ENCODE peak calls at places on chromosome 22, in seven cellular contexts. H is GM12878, Q is Caco-2, U is kidney, O is AG09309, W is IMR-90, S is left ventricle myocardium inferior. K is an unnamed sample.

GRCh38 chr22:46074771-46075551 is 75.4 kb upstream of the PPARA start:
- DNase-seq in W (no peak), Q (peak; percentile 21), U (peak; percentile 76), S (peak; percentile 20), H (no peak), O (no peak), K (no peak)

GRCh38 chr22:20807315-20807752 is 33.4 kb downstream of the SERPIND1 start:
- DNase-seq in U (no peak), H (no peak), O (peak; percentile 87), W (peak; percentile 98), Q (no peak), S (no peak), K (peak; percentile 80)

GRCh38 chr22:26610072-26610958 is 7.5 kb downstream of the CRYBB1 start:
- DNase-seq in W (peak; percentile 96), H (peak; percentile 93), Q (no peak), U (no peak), S (peak; percentile 24), O (peak; percentile 78), K (peak; percentile 25)

GRCh38 chr22:27129266-27129665 is 471.9 kb downstream of the MIAT start:
- DNase-seq in Q (no peak), H (no peak), W (peak; percentile 74), S (no peak), O (no peak), U (no peak), K (peak; percentile 98)

GRCh38 chr22:49999901-50000586 is 12.5 kb downstream of the IL17REL start:
- DNase-seq in O (no peak), W (no peak), S (no peak), U (peak; percentile 64), Q (no peak), H (no peak), K (no peak)

GRCh38 chr22:20979243-20979809 is 2.8 kb upstream of the LZTR1 start:
- DNase-seq in S (peak; percentile 53), Q (no peak), O (no peak), H (no peak), U (peak; percentile 91), W (peak; percentile 67), K (peak; percentile 83)

GRCh38 chr22:46123694-46124382 is 26.5 kb upstream of the PPARA start:
- DNase-seq in H (no peak), U (no peak), O (no peak), W (no peak), S (no peak), Q (no peak), K (no peak)

GRCh38 chr22:48737461-48738203 is 1090.0 kb downstream of the BRD1 start:
- DNase-seq in U (peak; percentile 48), O (no peak), Q (no peak), W (no peak), H (no peak), S (no peak), K (no peak)

GRCh38 chr22:45671783-45672563 is at the start of gene ATXN10:
- DNase-seq in H (no peak), Q (no peak), S (peak; percentile 69), U (peak; percentile 91), O (peak; percentile 27), W (peak; percentile 65), K (peak; percentile 55)

GRCh38 chr22:32325811-32326237 is 31.8 kb upstream of the RFPL3 start:
- DNase-seq in O (no peak), W (no peak), S (no peak), U (peak; percentile 27), H (no peak), Q (no peak), K (no peak)

GRCh38 chr22:24969588-24970301 is 17.2 kb downstream of the KIAA1671 start:
- DNase-seq in U (no peak), H (no peak), Q (no peak), O (no peak), W (no peak), S (peak; percentile 64), K (no peak)

GRCh38 chr22:32200752-32201151 is 4.1 kb downstream of the RFPL2 start:
- DNase-seq in W (no peak), O (no peak), U (no peak), H (no peak), Q (no peak), S (no peak), K (no peak)

GRCh38 chr22:18063311-18063710 is 14.5 kb upstream of the PEX26 start:
- DNase-seq in Q (no peak), S (no peak), O (no peak), U (no peak), W (no peak), H (no peak), K (no peak)

GRCh38 chr22:18064636-18065035 is 13.2 kb upstream of the PEX26 start:
- DNase-seq in W (no peak), Q (no peak), U (no peak), H (no peak), O (no peak), S (no peak), K (peak; percentile 81)

GRCh38 chr22:18067121-18067520 is 10.7 kb upstream of the PEX26 start:
- DNase-seq in O (no peak), H (no peak), S (no peak), W (no peak), U (no peak), Q (no peak), K (no peak)

GRCh38 chr22:18066181-18066859 is 11.5 kb upstream of the PEX26 start:
- DNase-seq in W (no peak), U (peak; percentile 41), S (no peak), O (no peak), Q (no peak), H (no peak), K (no peak)

DNA sequence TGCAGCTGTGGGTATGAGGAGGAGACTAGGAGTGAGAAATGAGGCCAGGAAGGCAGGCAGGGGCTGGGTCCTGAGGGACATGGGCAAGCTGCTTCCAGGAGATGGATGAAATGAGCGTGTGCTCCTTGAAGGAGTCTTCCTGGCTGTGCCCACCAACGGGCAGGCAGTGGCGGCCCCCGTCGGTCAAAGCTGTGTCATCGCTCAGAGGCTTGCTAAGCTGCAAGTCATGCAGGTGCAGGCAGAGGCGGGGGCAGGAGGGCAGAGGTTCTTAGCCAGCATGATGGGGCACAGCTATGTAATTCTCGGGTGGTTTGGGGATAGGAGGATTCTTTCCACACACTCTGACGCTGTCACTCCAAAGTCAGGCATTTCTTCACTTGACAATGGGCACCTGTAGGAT is 12.5 kb upstream of the PEX26 start:
- DNase-seq in U (no peak), Q (no peak), S (no peak), W (no peak), O (no peak), H (no peak), K (no peak)
- TF ChIP-seq CTCF in U (no peak), Q (no peak), S (no peak), W (no peak), O (no peak), H (no peak), K (no peak)

GRCh38 chr22:23403152-23403719 is 176.9 kb downstream of the IGLL1 start:
- DNase-seq in W (no peak), H (no peak), S (no peak), O (no peak), Q (peak; percentile 27), U (peak; percentile 60), K (no peak)
- H3K4me3 ChIP-seq in W (no peak overlapping the region), H (no peak overlapping the region), S (no peak overlapping the region), O (no peak overlapping the region), Q (peak overlapping the region; percentile 24), U (no peak overlapping the region), K (no peak overlapping the region)

GRCh38 chr22:30600925-30601324 is 6.0 kb upstream of the TCN2 start:
- DNase-seq in Q (no peak), U (no peak), H (no peak), S (no peak), W (no peak), O (no peak), K (no peak)

GRCh38 chr22:30598986-30599385 is 7.3 kb upstream of the PES1 start:
- DNase-seq in W (peak; percentile 54), O (no peak), Q (no peak), U (no peak), H (no peak), S (no peak), K (no peak)

GRCh38 chr22:30601464-30601863 is 5.5 kb upstream of the TCN2 start:
- DNase-seq in S (no peak), O (no peak), U (no peak), W (no peak), Q (no peak), H (no peak), K (no peak)

GRCh38 chr22:30604723-30605122 is 2.3 kb upstream of the TCN2 start:
- DNase-seq in O (no peak), Q (no peak), H (no peak), W (no peak), S (no peak), U (no peak), K (no peak)

DNA sequence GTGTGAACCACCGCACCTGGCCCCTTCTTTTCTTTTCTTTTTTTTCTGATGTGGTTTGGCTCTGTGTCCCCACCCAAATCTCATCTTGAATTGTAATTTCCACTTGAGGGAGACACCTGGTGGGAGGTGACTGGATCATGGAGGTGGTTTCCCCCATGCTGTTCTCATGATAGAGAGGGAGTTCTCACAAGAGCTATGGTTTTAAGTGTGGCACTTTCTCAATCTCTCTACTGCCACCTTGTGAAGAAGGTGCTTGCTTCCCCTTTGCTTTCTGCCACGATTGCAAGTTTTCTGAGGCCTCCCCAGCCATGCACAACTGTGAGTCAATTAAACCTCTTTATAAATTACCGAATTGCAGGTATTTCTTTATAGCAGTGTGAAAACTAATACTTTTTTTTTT is 4.9 kb upstream of the TCN2 start:
- DNase-seq in S (no peak), U (no peak), W (peak; percentile 43), Q (no peak), O (no peak), H (no peak), K (peak; percentile 48)
- TF ChIP-seq CTCF in S (peak; percentile 28), U (peak; percentile 48), W (peak; percentile 27), Q (peak; percentile 46), O (peak; percentile 39), H (peak; percentile 51), K (peak; percentile 48)

GRCh38 chr22:40043086-40043485 is 48.3 kb downstream of the FAM83F start:
- DNase-seq in S (no peak), O (peak; percentile 40), W (no peak), Q (no peak), H (no peak), U (no peak), K (no peak)
- H3K4me3 ChIP-seq in S (peak overlapping the region; percentile 72), O (no peak overlapping the region), W (no peak overlapping the region), Q (no peak overlapping the region), H (no peak overlapping the region), U (no peak overlapping the region), K (no peak overlapping the region)

DNA sequence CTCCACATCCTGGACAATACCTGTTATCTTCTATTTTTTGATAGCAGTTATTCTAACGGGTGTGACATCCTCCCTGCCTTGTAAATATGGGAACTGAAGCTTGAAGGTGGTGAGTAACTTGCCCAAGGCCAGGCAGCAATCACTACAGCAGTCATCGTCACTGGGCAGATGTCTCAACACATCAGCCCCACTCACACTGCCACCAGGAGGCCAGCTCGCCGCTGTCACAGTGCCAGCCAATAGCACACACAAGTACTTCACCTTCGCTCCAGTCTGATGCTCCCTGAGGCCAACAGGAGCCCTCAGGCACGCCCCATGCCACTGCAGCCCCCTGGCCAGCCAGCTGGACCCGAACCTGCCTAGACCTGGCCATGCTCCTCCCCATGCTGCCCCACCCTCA is 4.9 kb upstream of the TTLL1 start:
- DNase-seq in O (no peak), Q (no peak), H (no peak), U (no peak), S (peak; percentile 70), W (peak; percentile 18), K (peak; percentile 78)
- TF ChIP-seq CTCF in O (no peak), Q (no peak), H (no peak), U (no peak), S (peak; percentile 26), W (no peak), K (peak; percentile 47)

GRCh38 chr22:36160499-36160942 is at the start of gene APOL3:
- DNase-seq in O (no peak), W (peak; percentile 47), S (peak; percentile 86), H (peak; percentile 60), U (peak; percentile 89), Q (no peak), K (peak; percentile 28)
- H3K4me3 ChIP-seq in O (no peak within 1 kb of the TSS), W (no peak within 1 kb of the TSS), S (peak within 1 kb of the TSS; percentile 71), H (peak within 1 kb of the TSS; percentile 79), U (peak within 1 kb of the TSS; percentile 75), Q (no peak within 1 kb of the TSS), K (no peak within 1 kb of the TSS)